ENCODE peak calls at places on chromosomes 5 and 9, in five cellular contexts. J is heart left ventricle, A is pancreas, R is OCI-LY7, C is AG04450. N is an unnamed sample.

GRCh38 chr5:179430256-179431175 is 85.3 kb upstream of the ADAMTS2 start:
- DNase-seq in C (no peak), A (no peak), J (no peak), R (no peak), N (no peak)

GRCh38 chr9:127884427-127884911 is 7.0 kb upstream of the AK1 start:
- DNase-seq in A (peak; percentile 68), J (peak; percentile 79), R (no peak), C (no peak), N (no peak)

GRCh38 chr9:107866912-107867311 is 377.3 kb upstream of the KLF4 start:
- DNase-seq in C (no peak), J (no peak), R (no peak), A (no peak), N (no peak)

GRCh38 chr9:101915479-101915878 is 177.0 kb upstream of the GRIN3A start:
- DNase-seq in C (no peak), R (no peak), J (no peak), A (no peak), N (no peak)

GRCh38 chr5:59134770-59135169 is 551.9 kb downstream of the RAB3C start:
- DNase-seq in A (no peak), R (no peak), C (no peak), J (no peak), N (no peak)

GRCh38 chr9:133735894-133736293 is 2.3 kb downstream of the SARDH start:
- DNase-seq in R (no peak), A (no peak), J (no peak), C (no peak), N (no peak)

GRCh38 chr9:133832836-133833235 is 94.7 kb upstream of the SARDH start:
- DNase-seq in C (no peak), J (no peak), A (no peak), R (no peak), N (no peak)

GRCh38 chr9:120402741-120403542 is 177.0 kb downstream of the CDK5RAP2 start:
- DNase-seq in J (no peak), C (peak; percentile 86), A (no peak), R (no peak), N (no peak)

GRCh38 chr5:131356619-131357018 is 92.8 kb downstream of the CDC42SE2 start:
- DNase-seq in A (no peak), C (no peak), R (no peak), J (no peak), N (no peak)

GRCh38 chr5:144203750-144204596 is 33.3 kb downstream of the KCTD16 start:
- DNase-seq in R (peak; percentile 64), A (peak; percentile 23), C (no peak), J (no peak), N (peak; percentile 48)

GRCh38 chr5:66864240-66864884 is 268.2 kb downstream of the MAST4 start:
- DNase-seq in J (no peak), A (no peak), R (peak; percentile 3), C (no peak), N (no peak)

GRCh38 chr9:131666779-131667178 is 73.1 kb downstream of the RAPGEF1 start:
- DNase-seq in R (no peak), C (no peak), A (no peak), J (no peak), N (no peak)

GRCh38 chr5:54285573-54286124 is 24.7 kb downstream of the ARL15 start:
- DNase-seq in C (no peak), R (no peak), A (no peak), J (no peak), N (no peak)

GRCh38 chr9:134694714-134695113 is 53.1 kb downstream of the COL5A1 start:
- DNase-seq in R (no peak), A (no peak), J (peak; percentile 19), C (no peak), N (no peak)

GRCh38 chr9:33151601-33152000 is 15.5 kb downstream of the B4GALT1 start:
- DNase-seq in R (no peak), J (no peak), A (no peak), C (no peak), N (no peak)

GRCh38 chr5:132134384-132134783 is 60.8 kb downstream of the CSF2 start:
- DNase-seq in C (no peak), J (no peak), R (no peak), A (no peak), N (no peak)

GRCh38 chr5:156259618-156260017 is 67.3 kb upstream of the SGCD start:
- DNase-seq in J (no peak), A (no peak), R (no peak), C (no peak), N (no peak)

GRCh38 chr9:77085416-77085815 is 66.0 kb downstream of the FOXB2 start:
- DNase-seq in J (no peak), R (no peak), C (no peak), A (no peak), N (no peak)

GRCh38 chr5:111765613-111766012 is 8.6 kb upstream of the NREP start:
- DNase-seq in R (no peak), A (no peak), J (no peak), C (no peak), N (no peak)

GRCh38 chr5:40736103-40736875 is 19.5 kb downstream of the TTC33 start:
- DNase-seq in A (no peak), R (peak; percentile 56), C (no peak), J (no peak), N (no peak)

GRCh38 chr5:74949976-74950375 is 83.8 kb upstream of the FAM169A start:
- DNase-seq in R (no peak), C (no peak), A (no peak), J (no peak), N (no peak)

GRCh38 chr5:79111960-79112702 is 522 bp downstream of the BHMT start:
- DNase-seq in R (no peak), C (no peak), J (no peak), A (no peak), N (no peak)

GRCh38 chr5:39132792-39133191 is 58.6 kb upstream of the RICTOR start:
- DNase-seq in J (no peak), C (no peak), R (no peak), A (no peak), N (no peak)

GRCh38 chr5:102809033-102809432 is 53.9 kb downstream of the PAM start:
- DNase-seq in J (no peak), R (no peak), A (no peak), C (no peak), N (no peak)

GRCh38 chr9:92952861-92953620 is 5.7 kb downstream of the FGD3 start:
- DNase-seq in J (no peak), A (no peak), C (no peak), R (no peak), N (no peak)

GRCh38 chr5:44002381-44002901 is 386.8 kb downstream of the FGF10 start:
- DNase-seq in A (peak; percentile 82), R (no peak), J (no peak), C (no peak), N (no peak)

GRCh38 chr9:134863306-134863902 is 17.2 kb upstream of the FCN2 start:
- DNase-seq in R (no peak), J (peak; percentile 50), A (peak; percentile 4), C (no peak), N (no peak)

GRCh38 chr5:175697846-175698245 is 40.0 kb downstream of the HRH2 start:
- DNase-seq in J (no peak), A (no peak), R (no peak), C (no peak), N (no peak)

GRCh38 chr9:15307523-15307841 is 466 bp upstream of the TTC39B start:
- DNase-seq in A (no peak), J (no peak), C (no peak), R (no peak), N (no peak)

GRCh38 chr9:15308511-15308910 is 1.5 kb upstream of the TTC39B start:
- DNase-seq in R (no peak), J (no peak), A (no peak), C (peak; percentile 42), N (no peak)

GRCh38 chr9:15306757-15307522 is at the start of gene TTC39B:
- DNase-seq in C (peak; percentile 69), A (peak; percentile 94), R (peak; percentile 37), J (peak; percentile 95), N (peak; percentile 97)

GRCh38 chr9:15304620-15305019 is 2.4 kb downstream of the TTC39B start:
- DNase-seq in J (no peak), R (no peak), C (no peak), A (no peak), N (no peak)

DNA sequence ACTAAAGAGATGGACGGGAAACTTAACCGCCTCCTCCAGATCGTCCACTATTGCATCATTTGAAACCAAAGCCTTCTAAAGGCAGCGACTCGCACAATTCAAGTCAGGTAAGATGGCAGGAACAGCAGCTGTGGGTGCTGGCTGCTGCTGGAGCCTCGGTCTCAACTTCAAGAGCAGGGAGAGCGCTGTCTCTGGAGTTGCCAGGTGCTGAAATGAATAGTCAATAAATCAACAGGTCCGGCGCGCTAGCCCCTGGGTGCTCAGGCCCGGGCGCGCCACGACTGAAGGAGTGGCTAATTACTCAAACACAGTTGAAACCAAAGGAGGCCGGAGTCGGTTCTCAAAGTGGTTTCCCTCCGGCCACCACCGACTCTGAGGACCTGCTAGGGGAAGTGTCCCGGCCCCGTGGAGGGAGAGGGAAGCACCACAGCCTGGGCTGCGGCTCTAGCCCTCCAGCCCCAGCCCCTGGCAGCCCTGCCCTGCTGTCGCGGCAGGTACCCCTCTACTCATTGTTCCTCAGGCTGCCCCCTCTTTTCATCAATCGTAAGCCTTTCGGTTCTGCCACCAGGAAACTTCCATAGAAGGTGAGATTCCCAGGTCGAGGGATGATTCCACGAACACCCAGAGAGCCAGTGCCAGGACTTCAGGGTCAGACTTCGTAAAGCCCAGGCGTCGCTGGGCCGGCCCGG is 804 bp downstream of the TTC39B start:
- DNase-seq in C (no peak), J (peak; percentile 43), R (no peak), A (peak; percentile 77), N (peak; percentile 82)
- H3K27ac ChIP-seq in C (peak overlapping the region; percentile 75), J (peak overlapping the region; percentile 83), R (no peak overlapping the region), A (peak overlapping the region; percentile 76), N (peak overlapping the region; percentile 89)

GRCh38 chr5:134090482-134090881 is 24.0 kb upstream of the TCF7 start:
- DNase-seq in A (no peak), R (peak; percentile 45), J (no peak), C (no peak), N (no peak)
- H3K27ac ChIP-seq in A (no peak overlapping the region), R (no peak overlapping the region), J (no peak overlapping the region), C (no peak overlapping the region), N (no peak overlapping the region)

GRCh38 chr5:56050566-56051292 is 56.0 kb upstream of the IL6ST start:
- DNase-seq in C (no peak), A (no peak), J (no peak), R (no peak), N (no peak)
- H3K27ac ChIP-seq in C (no peak overlapping the region), A (no peak overlapping the region), J (peak overlapping the region; percentile 12), R (no peak overlapping the region), N (no peak overlapping the region)

DNA sequence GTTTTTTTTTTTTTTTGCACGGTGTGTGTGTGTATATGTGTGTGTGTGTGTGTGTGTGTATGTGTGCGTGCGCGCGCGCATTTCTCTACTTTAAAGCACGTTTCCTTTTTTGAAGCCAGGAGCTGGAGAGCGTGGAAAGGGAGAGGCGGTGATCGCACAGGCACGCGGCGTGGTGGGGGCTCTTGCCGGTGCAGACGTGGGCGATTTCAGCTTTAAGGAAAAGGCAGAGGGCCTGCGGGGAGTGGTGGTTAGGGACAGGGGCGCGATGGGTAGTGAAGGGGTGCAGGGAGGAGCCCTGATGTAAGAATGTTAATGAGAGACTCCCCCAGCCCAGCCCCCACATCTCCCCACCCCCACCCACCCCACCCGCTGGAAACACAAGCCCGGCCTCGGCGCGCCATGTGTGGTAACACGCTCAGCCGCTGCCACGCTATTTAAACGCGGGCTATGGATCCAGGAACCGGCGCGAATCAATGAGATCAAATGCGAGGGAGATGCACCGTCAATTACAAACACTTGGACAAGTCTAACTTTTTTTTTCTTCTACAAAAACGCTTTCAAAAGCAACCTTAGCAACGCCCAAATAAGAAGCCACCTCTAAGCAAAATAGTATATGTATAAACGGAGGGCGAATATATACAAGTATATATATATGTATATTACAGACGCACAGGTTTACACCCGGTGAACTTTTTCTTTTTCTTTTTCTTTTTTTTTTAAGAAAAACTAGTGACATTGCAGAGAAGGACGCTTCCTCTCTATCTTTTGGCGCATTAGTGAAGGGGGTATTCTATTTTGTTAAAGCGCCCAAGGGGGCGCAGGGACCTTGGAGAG is at the start of gene NPR3:
- DNase-seq in A (no peak), R (no peak), J (no peak), C (no peak), N (no peak)
- H3K27ac ChIP-seq in A (no peak within 1 kb of the TSS), R (no peak within 1 kb of the TSS), J (peak within 1 kb of the TSS; percentile 97), C (peak within 1 kb of the TSS; percentile 31), N (no peak within 1 kb of the TSS)